ENCODE peak calls at places on chromosomes 7 and 10, in seven cellular contexts. One of them, this sample, is unnamed.

GRCh38 chr10:84654671-84655070 is 326.3 kb downstream of the CCSER2 start:
- DNase-seq in GM23338: no peak
- DNase-seq in NCI-H2081: no peak
- DNase-seq in DMS153: peak; percentile 95
- DNase-seq in RWPE1: no peak
- DNase-seq in EL: no peak
- DNase-seq in left colon: no peak
- DNase-seq in this sample: no peak

GRCh38 chr7:36171503-36171902 is 18.4 kb downstream of the EEPD1 start:
- DNase-seq in left colon: no peak
- DNase-seq in DMS153: no peak
- DNase-seq in EL: no peak
- DNase-seq in NCI-H2081: no peak
- DNase-seq in GM23338: no peak
- DNase-seq in RWPE1: no peak
- DNase-seq in this sample: no peak

GRCh38 chr7:140526901-140527664 is 47.8 kb upstream of the MKRN1 start:
- DNase-seq in EL: no peak
- DNase-seq in GM23338: no peak
- DNase-seq in DMS153: peak; percentile 23
- DNase-seq in left colon: no peak
- DNase-seq in NCI-H2081: no peak
- DNase-seq in RWPE1: no peak
- DNase-seq in this sample: no peak

GRCh38 chr7:47088329-47089067 is 493.4 kb downstream of the TNS3 start:
- DNase-seq in NCI-H2081: peak; percentile 25
- DNase-seq in DMS153: peak; percentile 16
- DNase-seq in EL: peak; percentile 70
- DNase-seq in GM23338: peak; percentile 86
- DNase-seq in left colon: no peak
- DNase-seq in RWPE1: peak; percentile 70
- DNase-seq in this sample: peak; percentile 29

GRCh38 chr7:13449460-13449859 is 540.0 kb downstream of the ETV1 start:
- DNase-seq in NCI-H2081: no peak
- DNase-seq in RWPE1: no peak
- DNase-seq in GM23338: no peak
- DNase-seq in left colon: no peak
- DNase-seq in DMS153: no peak
- DNase-seq in EL: no peak
- DNase-seq in this sample: no peak

GRCh38 chr7:122412441-122412840 is 107.9 kb upstream of the FEZF1 start:
- DNase-seq in GM23338: no peak
- DNase-seq in NCI-H2081: no peak
- DNase-seq in EL: peak; percentile 4
- DNase-seq in left colon: no peak
- DNase-seq in DMS153: no peak
- DNase-seq in RWPE1: no peak
- DNase-seq in this sample: no peak

GRCh38 chr10:133156674-133157579 is 3.1 kb upstream of the KNDC1 start:
- DNase-seq in DMS153: no peak
- DNase-seq in RWPE1: no peak
- DNase-seq in left colon: peak; percentile 15
- DNase-seq in EL: no peak
- DNase-seq in GM23338: no peak
- DNase-seq in NCI-H2081: no peak
- DNase-seq in this sample: no peak

GRCh38 chr7:100017300-100017699 is 1.9 kb downstream of the ZKSCAN1 start:
- DNase-seq in left colon: peak; percentile 68
- DNase-seq in NCI-H2081: no peak
- DNase-seq in RWPE1: no peak
- DNase-seq in DMS153: no peak
- DNase-seq in EL: no peak
- DNase-seq in GM23338: no peak
- DNase-seq in this sample: no peak

GRCh38 chr10:130507461-130507860 is 371.3 kb downstream of the GLRX3 start:
- DNase-seq in NCI-H2081: no peak
- DNase-seq in left colon: no peak
- DNase-seq in EL: no peak
- DNase-seq in GM23338: no peak
- DNase-seq in RWPE1: no peak
- DNase-seq in DMS153: no peak
- DNase-seq in this sample: no peak

GRCh38 chr10:78426181-78426580 is 392.5 kb downstream of the RPS24 start:
- DNase-seq in left colon: no peak
- DNase-seq in EL: no peak
- DNase-seq in NCI-H2081: no peak
- DNase-seq in DMS153: no peak
- DNase-seq in GM23338: no peak
- DNase-seq in RWPE1: no peak
- DNase-seq in this sample: no peak

GRCh38 chr10:20303453-20304152 is 487.4 kb downstream of the PLXDC2 start:
- DNase-seq in DMS153: peak; percentile 0
- DNase-seq in EL: no peak
- DNase-seq in left colon: no peak
- DNase-seq in GM23338: no peak
- DNase-seq in RWPE1: no peak
- DNase-seq in NCI-H2081: no peak
- DNase-seq in this sample: no peak

GRCh38 chr10:46223626-46224413 is 63.0 kb upstream of the ANTXRL start:
- DNase-seq in NCI-H2081: no peak
- DNase-seq in left colon: no peak
- DNase-seq in RWPE1: no peak
- DNase-seq in DMS153: no peak
- DNase-seq in GM23338: no peak
- DNase-seq in EL: no peak
- DNase-seq in this sample: no peak

GRCh38 chr10:91804126-91804510 is 5.9 kb downstream of the TNKS2 start:
- DNase-seq in GM23338: no peak
- DNase-seq in DMS153: no peak
- DNase-seq in EL: no peak
- DNase-seq in NCI-H2081: no peak
- DNase-seq in left colon: no peak
- DNase-seq in RWPE1: no peak
- DNase-seq in this sample: no peak

GRCh38 chr10:131844546-131845084 is 56.2 kb upstream of the PPP2R2D start:
- DNase-seq in NCI-H2081: no peak
- DNase-seq in EL: no peak
- DNase-seq in DMS153: no peak
- DNase-seq in GM23338: no peak
- DNase-seq in left colon: no peak
- DNase-seq in RWPE1: no peak
- DNase-seq in this sample: no peak

GRCh38 chr7:122453432-122453831 is 148.9 kb upstream of the FEZF1 start:
- DNase-seq in GM23338: no peak
- DNase-seq in NCI-H2081: no peak
- DNase-seq in left colon: no peak
- DNase-seq in DMS153: no peak
- DNase-seq in RWPE1: no peak
- DNase-seq in EL: no peak
- DNase-seq in this sample: no peak

GRCh38 chr7:34759477-34760125 is 101.6 kb downstream of the NPSR1 start:
- DNase-seq in NCI-H2081: peak; percentile 40
- DNase-seq in RWPE1: peak; percentile 47
- DNase-seq in left colon: no peak
- DNase-seq in EL: peak; percentile 57
- DNase-seq in DMS153: peak; percentile 50
- DNase-seq in GM23338: peak; percentile 81
- DNase-seq in this sample: peak; percentile 4